ENCODE peak calls at places on chromosomes 12 and 14, in seven cellular contexts. One of them, this sample, is unnamed.

GRCh38 chr14:90715993-90716392 is 100.2 kb downstream of the TTC7B start:
- DNase-seq in astrocyte: no peak
- DNase-seq in CD8-positive, alpha-beta T cell: no peak
- DNase-seq in heart right ventricle: no peak
- DNase-seq in psoas muscle: no peak
- DNase-seq in Caco-2: peak; percentile 67
- DNase-seq in esophagus muscularis mucosa: no peak
- DNase-seq in this sample: no peak

GRCh38 chr12:57766464-57767311 is at the start of gene CYP27B1:
- DNase-seq in Caco-2: peak; percentile 42
- DNase-seq in heart right ventricle: no peak
- DNase-seq in CD8-positive, alpha-beta T cell: no peak
- DNase-seq in esophagus muscularis mucosa: no peak
- DNase-seq in astrocyte: no peak
- DNase-seq in psoas muscle: no peak
- DNase-seq in this sample: peak; percentile 80

GRCh38 chr14:61632401-61633195 is 62.7 kb upstream of the HIF1A start:
- DNase-seq in Caco-2: no peak
- DNase-seq in esophagus muscularis mucosa: no peak
- DNase-seq in heart right ventricle: no peak
- DNase-seq in astrocyte: no peak
- DNase-seq in CD8-positive, alpha-beta T cell: no peak
- DNase-seq in psoas muscle: no peak
- DNase-seq in this sample: no peak

GRCh38 chr14:53151523-53151866 is 1.6 kb downstream of the DDHD1 start:
- DNase-seq in CD8-positive, alpha-beta T cell: no peak
- DNase-seq in Caco-2: no peak
- DNase-seq in heart right ventricle: no peak
- DNase-seq in esophagus muscularis mucosa: no peak
- DNase-seq in astrocyte: no peak
- DNase-seq in psoas muscle: no peak
- DNase-seq in this sample: no peak

GRCh38 chr14:37140176-37140575 is 32.2 kb downstream of the SLC25A21 start:
- DNase-seq in CD8-positive, alpha-beta T cell: no peak
- DNase-seq in esophagus muscularis mucosa: no peak
- DNase-seq in astrocyte: peak; percentile 77
- DNase-seq in psoas muscle: no peak
- DNase-seq in heart right ventricle: no peak
- DNase-seq in Caco-2: no peak
- DNase-seq in this sample: no peak

GRCh38 chr12:18589316-18589715 is 148.5 kb downstream of the PLCZ1 start:
- DNase-seq in astrocyte: no peak
- DNase-seq in heart right ventricle: no peak
- DNase-seq in psoas muscle: no peak
- DNase-seq in CD8-positive, alpha-beta T cell: no peak
- DNase-seq in Caco-2: no peak
- DNase-seq in esophagus muscularis mucosa: no peak
- DNase-seq in this sample: no peak

GRCh38 chr14:33564774-33565630 is 385.9 kb downstream of the EGLN3 start:
- DNase-seq in CD8-positive, alpha-beta T cell: no peak
- DNase-seq in Caco-2: no peak
- DNase-seq in esophagus muscularis mucosa: no peak
- DNase-seq in psoas muscle: no peak
- DNase-seq in heart right ventricle: no peak
- DNase-seq in astrocyte: peak; percentile 91
- DNase-seq in this sample: peak; percentile 89

GRCh38 chr12:116529048-116529447 is 30.1 kb upstream of the MAP1LC3B2 start:
- DNase-seq in Caco-2: peak; percentile 54
- DNase-seq in esophagus muscularis mucosa: no peak
- DNase-seq in CD8-positive, alpha-beta T cell: no peak
- DNase-seq in psoas muscle: no peak
- DNase-seq in heart right ventricle: no peak
- DNase-seq in astrocyte: peak; percentile 91
- DNase-seq in this sample: no peak

GRCh38 chr12:106183735-106184134 is 45.0 kb upstream of the NUAK1 start:
- DNase-seq in CD8-positive, alpha-beta T cell: no peak
- DNase-seq in esophagus muscularis mucosa: peak; percentile 91
- DNase-seq in psoas muscle: no peak
- DNase-seq in astrocyte: no peak
- DNase-seq in Caco-2: no peak
- DNase-seq in heart right ventricle: no peak
- DNase-seq in this sample: no peak

GRCh38 chr12:15625075-15625474 is 164.1 kb downstream of the EPS8 start:
- DNase-seq in heart right ventricle: no peak
- DNase-seq in esophagus muscularis mucosa: no peak
- DNase-seq in astrocyte: no peak
- DNase-seq in CD8-positive, alpha-beta T cell: no peak
- DNase-seq in Caco-2: no peak
- DNase-seq in psoas muscle: no peak
- DNase-seq in this sample: no peak

GRCh38 chr14:83120187-83120586 is 1586.5 kb upstream of the SEL1L start:
- DNase-seq in Caco-2: no peak
- DNase-seq in esophagus muscularis mucosa: no peak
- DNase-seq in CD8-positive, alpha-beta T cell: no peak
- DNase-seq in heart right ventricle: no peak
- DNase-seq in psoas muscle: no peak
- DNase-seq in astrocyte: no peak
- DNase-seq in this sample: peak; percentile 3

GRCh38 chr12:89827592-89827991 is 119.0 kb upstream of the ATP2B1 start:
- DNase-seq in heart right ventricle: no peak
- DNase-seq in CD8-positive, alpha-beta T cell: no peak
- DNase-seq in psoas muscle: no peak
- DNase-seq in esophagus muscularis mucosa: no peak
- DNase-seq in astrocyte: no peak
- DNase-seq in Caco-2: peak; percentile 70
- DNase-seq in this sample: no peak

GRCh38 chr14:101179691-101180211 is 276.2 kb upstream of the RTL1 start:
- DNase-seq in psoas muscle: no peak
- DNase-seq in Caco-2: no peak
- DNase-seq in CD8-positive, alpha-beta T cell: no peak
- DNase-seq in esophagus muscularis mucosa: peak; percentile 90
- DNase-seq in astrocyte: no peak
- DNase-seq in heart right ventricle: no peak
- DNase-seq in this sample: no peak

GRCh38 chr12:65125247-65125646 is 4.1 kb upstream of the WIF1 start:
- DNase-seq in Caco-2: no peak
- DNase-seq in esophagus muscularis mucosa: no peak
- DNase-seq in heart right ventricle: no peak
- DNase-seq in psoas muscle: no peak
- DNase-seq in CD8-positive, alpha-beta T cell: no peak
- DNase-seq in astrocyte: no peak
- DNase-seq in this sample: no peak

GRCh38 chr14:31027847-31028246 is 1.7 kb upstream of the STRN3 start:
- DNase-seq in astrocyte: no peak
- DNase-seq in Caco-2: no peak
- DNase-seq in esophagus muscularis mucosa: no peak
- DNase-seq in psoas muscle: no peak
- DNase-seq in CD8-positive, alpha-beta T cell: no peak
- DNase-seq in heart right ventricle: no peak
- DNase-seq in this sample: no peak

GRCh38 chr12:48122065-48122834 is 3.1 kb downstream of the PFKM start:
- DNase-seq in CD8-positive, alpha-beta T cell: no peak
- DNase-seq in psoas muscle: no peak
- DNase-seq in heart right ventricle: peak; percentile 34
- DNase-seq in Caco-2: no peak
- DNase-seq in astrocyte: no peak
- DNase-seq in esophagus muscularis mucosa: no peak
- DNase-seq in this sample: no peak

DNA sequence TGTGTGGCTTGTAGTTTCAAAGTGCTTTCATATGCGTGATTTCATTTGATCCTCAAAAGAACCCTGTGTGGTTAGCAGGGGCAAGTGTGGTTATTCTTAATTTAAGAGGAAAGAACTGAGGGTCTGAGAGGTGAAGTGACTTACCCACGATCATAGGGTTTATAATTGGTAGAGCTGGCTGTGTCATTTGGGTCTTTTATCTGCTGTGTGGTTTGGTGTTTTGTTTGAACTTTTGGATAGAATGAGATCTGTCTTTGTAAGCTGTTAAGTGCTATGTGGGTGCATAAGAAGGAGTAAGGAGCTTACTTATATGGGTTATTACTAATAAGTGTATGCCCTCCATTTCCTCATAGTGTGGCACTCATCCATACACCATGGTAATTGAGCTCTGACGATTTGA is 190.0 kb downstream of the CACNA1C start:
- DNase-seq in psoas muscle: no peak
- DNase-seq in astrocyte: no peak
- DNase-seq in CD8-positive, alpha-beta T cell: no peak
- DNase-seq in Caco-2: no peak
- DNase-seq in heart right ventricle: no peak
- DNase-seq in esophagus muscularis mucosa: no peak
- DNase-seq in this sample: no peak
- H3K4me1 ChIP-seq in psoas muscle: no peaks in the 10 kb centered on the region
- H3K4me1 ChIP-seq in astrocyte: peaks cover 27% of the 10 kb centered on the region
- H3K4me1 ChIP-seq in CD8-positive, alpha-beta T cell: no peaks in the 10 kb centered on the region
- H3K4me1 ChIP-seq in Caco-2: no peaks in the 10 kb centered on the region
- H3K4me1 ChIP-seq in heart right ventricle: peaks cover 40% of the 10 kb centered on the region
- H3K4me1 ChIP-seq in esophagus muscularis mucosa: peaks cover 77% of the 10 kb centered on the region
- H3K4me1 ChIP-seq in this sample: no peaks in the 10 kb centered on the region

DNA sequence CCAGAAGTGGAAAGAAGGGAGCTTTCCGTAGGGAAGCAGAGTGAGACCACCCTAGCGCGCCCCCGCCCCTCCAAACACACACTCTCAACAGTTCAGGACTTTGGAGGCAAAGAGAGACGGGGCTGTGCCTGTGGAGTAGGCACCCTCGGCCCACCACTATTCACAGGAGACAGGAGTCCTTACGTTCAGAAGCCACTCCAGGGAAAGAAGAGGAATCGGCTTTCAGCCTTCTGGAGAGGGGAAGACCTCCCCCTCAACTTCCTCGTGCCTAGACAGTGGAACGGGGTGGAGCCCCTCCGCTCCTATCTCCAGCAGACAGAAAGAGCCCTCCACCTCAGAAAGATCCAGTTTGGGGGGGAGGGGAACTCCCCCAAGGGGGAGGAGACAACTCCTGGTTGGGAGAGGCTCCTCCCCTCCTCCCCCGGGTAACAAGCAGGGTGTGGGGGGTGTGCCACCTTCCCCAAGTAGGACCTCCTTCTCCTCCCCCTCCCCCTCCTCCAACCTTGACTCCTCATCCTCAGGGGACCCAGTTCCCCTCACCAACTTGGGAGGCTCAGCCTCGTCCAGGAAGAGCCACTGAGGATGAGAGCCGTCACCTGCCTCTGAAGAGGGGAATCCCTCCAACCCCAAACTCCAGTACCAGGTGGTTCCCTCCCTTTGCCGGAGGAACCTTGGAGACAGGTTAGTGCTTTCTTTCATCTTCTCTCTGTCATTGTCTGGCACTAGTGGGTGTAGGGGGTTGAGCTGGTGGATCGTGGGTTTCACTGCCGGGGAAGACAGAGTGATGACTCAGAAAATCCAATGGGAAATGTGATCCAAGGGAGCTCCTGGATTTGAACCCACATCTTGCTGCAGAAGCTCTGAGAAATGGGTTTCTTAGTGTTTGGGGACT is 883 bp downstream of the FOXJ2 start:
- DNase-seq in astrocyte: peak; percentile 26
- DNase-seq in psoas muscle: peak; percentile 74
- DNase-seq in esophagus muscularis mucosa: no peak
- DNase-seq in heart right ventricle: peak; percentile 71
- DNase-seq in Caco-2: peak; percentile 28
- DNase-seq in CD8-positive, alpha-beta T cell: no peak
- DNase-seq in this sample: peak; percentile 29
- H3K4me1 ChIP-seq in astrocyte: peaks cover 38% of the 10 kb centered on the region
- H3K4me1 ChIP-seq in psoas muscle: peaks cover 46% of the 10 kb centered on the region
- H3K4me1 ChIP-seq in esophagus muscularis mucosa: peaks cover 49% of the 10 kb centered on the region
- H3K4me1 ChIP-seq in heart right ventricle: peaks cover 22% of the 10 kb centered on the region
- H3K4me1 ChIP-seq in Caco-2: peaks cover 27% of the 10 kb centered on the region
- H3K4me1 ChIP-seq in CD8-positive, alpha-beta T cell: peaks cover 56% of the 10 kb centered on the region
- H3K4me1 ChIP-seq in this sample: peaks cover 24% of the 10 kb centered on the region

GRCh38 chr14:22836301-22837058 is at the start of gene MMP14:
- DNase-seq in Caco-2: peak; percentile 71
- DNase-seq in astrocyte: peak; percentile 81
- DNase-seq in psoas muscle: peak; percentile 84
- DNase-seq in esophagus muscularis mucosa: peak; percentile 96
- DNase-seq in CD8-positive, alpha-beta T cell: no peak
- DNase-seq in heart right ventricle: peak; percentile 76
- DNase-seq in this sample: peak; percentile 60

GRCh38 chr14:22837059-22837749 is 819 bp downstream of the MMP14 start:
- DNase-seq in esophagus muscularis mucosa: no peak
- DNase-seq in Caco-2: peak; percentile 69
- DNase-seq in astrocyte: no peak
- DNase-seq in CD8-positive, alpha-beta T cell: no peak
- DNase-seq in psoas muscle: peak; percentile 77
- DNase-seq in heart right ventricle: peak; percentile 81
- DNase-seq in this sample: no peak

GRCh38 chr14:22837750-22838538 is 1.6 kb downstream of the MMP14 start:
- DNase-seq in Caco-2: no peak
- DNase-seq in psoas muscle: peak; percentile 88
- DNase-seq in CD8-positive, alpha-beta T cell: no peak
- DNase-seq in astrocyte: peak; percentile 41
- DNase-seq in esophagus muscularis mucosa: no peak
- DNase-seq in heart right ventricle: peak; percentile 45
- DNase-seq in this sample: peak; percentile 32

GRCh38 chr14:22838631-22839041 is 2.3 kb downstream of the MMP14 start:
- DNase-seq in psoas muscle: peak; percentile 62
- DNase-seq in Caco-2: no peak
- DNase-seq in esophagus muscularis mucosa: no peak
- DNase-seq in astrocyte: peak; percentile 84
- DNase-seq in heart right ventricle: peak; percentile 23
- DNase-seq in CD8-positive, alpha-beta T cell: no peak
- DNase-seq in this sample: peak; percentile 44

DNA sequence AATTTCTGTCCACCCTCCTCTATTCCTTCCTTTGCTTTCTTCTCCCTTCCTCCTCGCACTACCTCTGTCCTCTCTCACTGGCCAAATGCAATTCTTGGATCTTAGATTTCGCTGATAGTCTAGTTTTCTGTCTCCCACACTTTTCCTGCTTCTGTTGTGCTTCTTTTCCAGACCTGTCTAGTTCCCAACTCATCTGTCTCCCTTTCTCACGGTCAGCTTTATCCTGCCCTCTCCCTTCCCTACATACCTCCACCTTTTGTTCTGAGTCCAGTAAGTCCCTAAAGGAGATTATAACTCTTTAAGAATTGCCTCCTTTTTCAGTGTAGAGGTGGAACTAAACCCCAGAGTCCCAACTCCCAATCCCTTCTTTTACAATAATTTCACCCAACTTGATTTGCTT is 880 bp upstream of the MMP14 start:
- DNase-seq in psoas muscle: no peak
- DNase-seq in heart right ventricle: no peak
- DNase-seq in CD8-positive, alpha-beta T cell: no peak
- DNase-seq in esophagus muscularis mucosa: no peak
- DNase-seq in astrocyte: no peak
- DNase-seq in Caco-2: no peak
- DNase-seq in this sample: no peak
- H3K4me1 ChIP-seq in psoas muscle: peaks cover 11% of the 10 kb centered on the region
- H3K4me1 ChIP-seq in heart right ventricle: peaks cover 7% of the 10 kb centered on the region
- H3K4me1 ChIP-seq in CD8-positive, alpha-beta T cell: peaks cover 22% of the 10 kb centered on the region
- H3K4me1 ChIP-seq in esophagus muscularis mucosa: peaks cover 28% of the 10 kb centered on the region
- H3K4me1 ChIP-seq in astrocyte: peaks cover 19% of the 10 kb centered on the region
- H3K4me1 ChIP-seq in Caco-2: peaks cover 16% of the 10 kb centered on the region
- H3K4me1 ChIP-seq in this sample: peaks cover 11% of the 10 kb centered on the region

DNA sequence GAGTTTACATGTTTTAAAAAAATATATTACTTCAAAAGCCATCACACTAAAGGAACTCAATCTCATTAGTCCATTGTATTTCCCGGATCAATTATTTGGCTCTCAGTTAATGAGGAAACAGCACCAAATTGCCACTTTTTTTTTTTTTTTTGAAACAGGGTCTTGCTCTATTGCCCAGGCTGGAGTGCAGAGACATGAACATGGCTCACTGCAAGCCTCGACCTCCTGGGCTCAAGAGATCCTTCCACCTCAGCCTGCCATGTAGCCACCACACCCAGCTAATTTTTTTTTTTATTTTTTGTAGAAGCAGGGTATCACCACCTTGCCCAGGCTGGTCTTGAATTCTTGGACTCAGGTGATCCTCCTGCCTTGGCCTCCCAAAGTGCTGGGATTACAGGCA is 77.4 kb downstream of the CLIP1 start:
- DNase-seq in esophagus muscularis mucosa: no peak
- DNase-seq in astrocyte: no peak
- DNase-seq in psoas muscle: no peak
- DNase-seq in CD8-positive, alpha-beta T cell: no peak
- DNase-seq in heart right ventricle: no peak
- DNase-seq in Caco-2: no peak
- DNase-seq in this sample: no peak
- H3K4me1 ChIP-seq in esophagus muscularis mucosa: no peaks in the 10 kb centered on the region
- H3K4me1 ChIP-seq in astrocyte: no peaks in the 10 kb centered on the region
- H3K4me1 ChIP-seq in psoas muscle: no peaks in the 10 kb centered on the region
- H3K4me1 ChIP-seq in CD8-positive, alpha-beta T cell: no peaks in the 10 kb centered on the region
- H3K4me1 ChIP-seq in heart right ventricle: no peaks in the 10 kb centered on the region
- H3K4me1 ChIP-seq in Caco-2: peaks cover 13% of the 10 kb centered on the region
- H3K4me1 ChIP-seq in this sample: peaks cover 4% of the 10 kb centered on the region